ENCODE peak calls at places on chromosomes 1 and 21, in eight cellular contexts. One of them, this sample, is unnamed.

GRCh38 chr1:241408170-241408569 is 51.2 kb upstream of the RGS7 start:
- DNase-seq in lower leg skin: no peak
- DNase-seq in ureter: no peak
- DNase-seq in fibroblast of lung: peak
- DNase-seq in NCI-H446: no peak
- DNase-seq in pancreas: no peak
- DNase-seq in foreskin fibroblast: peak
- DNase-seq in GM06990: no peak
- DNase-seq in this sample: no peak

GRCh38 chr1:245872475-245872874 is 634.6 kb downstream of the SMYD3 start:
- DNase-seq in ureter: no peak
- DNase-seq in NCI-H446: no peak
- DNase-seq in lower leg skin: no peak
- DNase-seq in fibroblast of lung: no peak
- DNase-seq in foreskin fibroblast: no peak
- DNase-seq in pancreas: no peak
- DNase-seq in GM06990: no peak
- DNase-seq in this sample: no peak

GRCh38 chr1:116224561-116224960 is 113.4 kb downstream of the MAB21L3 start:
- DNase-seq in ureter: no peak
- DNase-seq in foreskin fibroblast: no peak
- DNase-seq in NCI-H446: peak
- DNase-seq in GM06990: no peak
- DNase-seq in lower leg skin: no peak
- DNase-seq in pancreas: no peak
- DNase-seq in fibroblast of lung: no peak
- DNase-seq in this sample: no peak

GRCh38 chr1:150578278-150579109 is 916 bp downstream of the MCL1 start:
- DNase-seq in pancreas: peak
- DNase-seq in fibroblast of lung: peak
- DNase-seq in foreskin fibroblast: peak
- DNase-seq in GM06990: peak
- DNase-seq in lower leg skin: peak
- DNase-seq in NCI-H446: peak
- DNase-seq in ureter: peak
- DNase-seq in this sample: peak

GRCh38 chr1:102836991-102837390 is 271.3 kb downstream of the COL11A1 start:
- DNase-seq in foreskin fibroblast: no peak
- DNase-seq in fibroblast of lung: no peak
- DNase-seq in pancreas: no peak
- DNase-seq in lower leg skin: no peak
- DNase-seq in ureter: no peak
- DNase-seq in NCI-H446: no peak
- DNase-seq in GM06990: no peak
- DNase-seq in this sample: no peak

GRCh38 chr1:200732438-200732837 is 6.3 kb upstream of the CAMSAP2 start:
- DNase-seq in ureter: no peak
- DNase-seq in GM06990: no peak
- DNase-seq in pancreas: no peak
- DNase-seq in fibroblast of lung: no peak
- DNase-seq in NCI-H446: no peak
- DNase-seq in foreskin fibroblast: no peak
- DNase-seq in lower leg skin: no peak
- DNase-seq in this sample: no peak

GRCh38 chr1:81912383-81912782 is 111.6 kb downstream of the ADGRL2 start:
- DNase-seq in ureter: no peak
- DNase-seq in lower leg skin: no peak
- DNase-seq in foreskin fibroblast: no peak
- DNase-seq in NCI-H446: no peak
- DNase-seq in GM06990: no peak
- DNase-seq in fibroblast of lung: no peak
- DNase-seq in pancreas: no peak
- DNase-seq in this sample: no peak

GRCh38 chr21:25639922-25640670 is 1.0 kb downstream of the JAM2 start:
- DNase-seq in lower leg skin: no peak
- DNase-seq in foreskin fibroblast: no peak
- DNase-seq in GM06990: no peak
- DNase-seq in fibroblast of lung: no peak
- DNase-seq in NCI-H446: peak
- DNase-seq in pancreas: no peak
- DNase-seq in ureter: no peak
- DNase-seq in this sample: peak

GRCh38 chr1:102365074-102365473 is 368.3 kb upstream of the OLFM3 start:
- DNase-seq in fibroblast of lung: no peak
- DNase-seq in lower leg skin: no peak
- DNase-seq in NCI-H446: no peak
- DNase-seq in ureter: no peak
- DNase-seq in foreskin fibroblast: no peak
- DNase-seq in pancreas: no peak
- DNase-seq in GM06990: no peak
- DNase-seq in this sample: no peak

GRCh38 chr1:229111703-229112319 is 159.1 kb upstream of the RAB4A start:
- DNase-seq in fibroblast of lung: peak
- DNase-seq in lower leg skin: no peak
- DNase-seq in NCI-H446: no peak
- DNase-seq in pancreas: no peak
- DNase-seq in ureter: no peak
- DNase-seq in foreskin fibroblast: no peak
- DNase-seq in GM06990: no peak
- DNase-seq in this sample: no peak

GRCh38 chr1:202134645-202135172 is 9.8 kb downstream of the ARL8A start:
- DNase-seq in NCI-H446: no peak
- DNase-seq in ureter: no peak
- DNase-seq in pancreas: no peak
- DNase-seq in GM06990: no peak
- DNase-seq in foreskin fibroblast: no peak
- DNase-seq in lower leg skin: no peak
- DNase-seq in fibroblast of lung: no peak
- DNase-seq in this sample: peak

GRCh38 chr1:41382531-41383090 is 21.4 kb downstream of the FOXO6 start:
- DNase-seq in pancreas: peak
- DNase-seq in lower leg skin: no peak
- DNase-seq in fibroblast of lung: no peak
- DNase-seq in GM06990: no peak
- DNase-seq in ureter: peak
- DNase-seq in NCI-H446: no peak
- DNase-seq in foreskin fibroblast: peak
- DNase-seq in this sample: peak

GRCh38 chr1:24222778-24223177 is 35.7 kb upstream of the IFNLR1 start:
- DNase-seq in fibroblast of lung: no peak
- DNase-seq in ureter: no peak
- DNase-seq in foreskin fibroblast: no peak
- DNase-seq in GM06990: no peak
- DNase-seq in NCI-H446: no peak
- DNase-seq in pancreas: no peak
- DNase-seq in lower leg skin: no peak
- DNase-seq in this sample: no peak

GRCh38 chr1:19203440-19203839 is 6.6 kb downstream of the UBR4 start:
- DNase-seq in fibroblast of lung: peak
- DNase-seq in lower leg skin: peak
- DNase-seq in ureter: no peak
- DNase-seq in foreskin fibroblast: peak
- DNase-seq in NCI-H446: peak
- DNase-seq in GM06990: no peak
- DNase-seq in pancreas: peak
- DNase-seq in this sample: peak

GRCh38 chr1:10438677-10439163 is 8.5 kb downstream of the CENPS start:
- DNase-seq in ureter: no peak
- DNase-seq in pancreas: no peak
- DNase-seq in foreskin fibroblast: no peak
- DNase-seq in lower leg skin: no peak
- DNase-seq in fibroblast of lung: no peak
- DNase-seq in GM06990: no peak
- DNase-seq in NCI-H446: no peak
- DNase-seq in this sample: no peak

GRCh38 chr1:78060857-78061563 is 15.2 kb downstream of the GIPC2 start:
- DNase-seq in GM06990: peak
- DNase-seq in NCI-H446: no peak
- DNase-seq in ureter: no peak
- DNase-seq in fibroblast of lung: no peak
- DNase-seq in foreskin fibroblast: no peak
- DNase-seq in pancreas: no peak
- DNase-seq in lower leg skin: no peak
- DNase-seq in this sample: no peak

GRCh38 chr21:24939288-24939687 is 668.0 kb downstream of the MRPL39 start:
- DNase-seq in fibroblast of lung: no peak
- DNase-seq in NCI-H446: peak
- DNase-seq in lower leg skin: peak
- DNase-seq in ureter: no peak
- DNase-seq in GM06990: no peak
- DNase-seq in foreskin fibroblast: no peak
- DNase-seq in pancreas: no peak
- DNase-seq in this sample: peak

GRCh38 chr21:31987696-31988095 is 114.9 kb downstream of the HUNK start:
- DNase-seq in lower leg skin: peak
- DNase-seq in pancreas: no peak
- DNase-seq in foreskin fibroblast: no peak
- DNase-seq in GM06990: no peak
- DNase-seq in ureter: no peak
- DNase-seq in NCI-H446: no peak
- DNase-seq in fibroblast of lung: no peak
- DNase-seq in this sample: no peak

GRCh38 chr1:173628888-173629287 is 6.2 kb upstream of the TEX50 start:
- DNase-seq in GM06990: no peak
- DNase-seq in foreskin fibroblast: no peak
- DNase-seq in NCI-H446: no peak
- DNase-seq in lower leg skin: no peak
- DNase-seq in fibroblast of lung: no peak
- DNase-seq in pancreas: no peak
- DNase-seq in ureter: no peak
- DNase-seq in this sample: no peak

GRCh38 chr1:155254714-155255242 is 505 bp downstream of the ENTREP3 start:
- DNase-seq in pancreas: peak
- DNase-seq in ureter: no peak
- DNase-seq in fibroblast of lung: no peak
- DNase-seq in GM06990: no peak
- DNase-seq in lower leg skin: no peak
- DNase-seq in NCI-H446: no peak
- DNase-seq in foreskin fibroblast: no peak
- DNase-seq in this sample: no peak

GRCh38 chr1:225767591-225768540 is 9.8 kb upstream of the SRP9 start:
- DNase-seq in NCI-H446: peak
- DNase-seq in foreskin fibroblast: peak
- DNase-seq in fibroblast of lung: peak
- DNase-seq in GM06990: no peak
- DNase-seq in lower leg skin: peak
- DNase-seq in pancreas: peak
- DNase-seq in ureter: peak
- DNase-seq in this sample: no peak

GRCh38 chr1:40939320-40940059 is 40.0 kb upstream of the CTPS1 start:
- DNase-seq in pancreas: peak
- DNase-seq in foreskin fibroblast: peak
- DNase-seq in NCI-H446: no peak
- DNase-seq in fibroblast of lung: peak
- DNase-seq in lower leg skin: no peak
- DNase-seq in ureter: no peak
- DNase-seq in GM06990: no peak
- DNase-seq in this sample: no peak

GRCh38 chr1:205680073-205680851 is at the start of gene SLC45A3:
- DNase-seq in fibroblast of lung: no peak
- DNase-seq in pancreas: peak
- DNase-seq in GM06990: no peak
- DNase-seq in ureter: no peak
- DNase-seq in lower leg skin: no peak
- DNase-seq in foreskin fibroblast: peak
- DNase-seq in NCI-H446: peak
- DNase-seq in this sample: peak

GRCh38 chr1:212655668-212656440 is 43.8 kb downstream of the BATF3 start:
- DNase-seq in GM06990: no peak
- DNase-seq in ureter: no peak
- DNase-seq in NCI-H446: no peak
- DNase-seq in foreskin fibroblast: peak
- DNase-seq in fibroblast of lung: no peak
- DNase-seq in pancreas: no peak
- DNase-seq in lower leg skin: no peak
- DNase-seq in this sample: no peak

GRCh38 chr21:33313183-33313582 is 11.6 kb upstream of the IFNAR1 start:
- DNase-seq in NCI-H446: no peak
- DNase-seq in GM06990: no peak
- DNase-seq in lower leg skin: no peak
- DNase-seq in pancreas: no peak
- DNase-seq in ureter: no peak
- DNase-seq in fibroblast of lung: no peak
- DNase-seq in foreskin fibroblast: no peak
- DNase-seq in this sample: no peak

This sample was measured in prostate gland.